ENCODE peak calls at places on chromosomes 3 and 15, in four cellular contexts. H, P, M and K are unnamed samples.

GRCh38 chr15:36004891-36005508 is 459.0 kb upstream of the DPH6 start:
- DNase-seq in M (no peak), P (no peak), H (no peak), K (no peak)

GRCh38 chr3:15486979-15487378 is 34.5 kb downstream of the COLQ start:
- DNase-seq in H (no peak), P (no peak), M (no peak), K (no peak)

GRCh38 chr3:57910988-57911387 is 97.2 kb upstream of the FLNB start:
- DNase-seq in M (no peak), P (peak), H (no peak), K (no peak)

GRCh38 chr3:127488740-127489139 is 101.8 kb downstream of the TPRA1 start:
- DNase-seq in H (no peak), P (no peak), M (no peak), K (no peak)

GRCh38 chr15:45197512-45197911 is 9.7 kb upstream of the SHF start:
- DNase-seq in M (no peak), P (no peak), H (no peak), K (no peak)

GRCh38 chr15:51283026-51283425 is 55.4 kb downstream of the CYP19A1 start:
- DNase-seq in H (no peak), M (no peak), P (no peak), K (no peak)

GRCh38 chr3:61439116-61439459 is 122.3 kb upstream of the PTPRG start:
- DNase-seq in M (no peak), P (no peak), H (no peak), K (no peak)

GRCh38 chr3:194930439-194931204 is 244.9 kb downstream of the FAM43A start:
- DNase-seq in M (peak), P (peak), H (peak), K (no peak)

GRCh38 chr3:151584603-151585002 is 123.7 kb upstream of the IGSF10 start:
- DNase-seq in P (no peak), M (no peak), H (no peak), K (no peak)

GRCh38 chr3:63912768-63913588 is 795 bp upstream of the SCAANT1 start:
- DNase-seq in P (peak), M (peak), H (peak), K (no peak)

GRCh38 chr3:156586905-156587766 is 32.2 kb upstream of the SSR3 start:
- DNase-seq in M (no peak), P (no peak), H (no peak), K (no peak)

GRCh38 chr3:66023728-66024390 is 14.9 kb downstream of the MAGI1 start:
- DNase-seq in M (no peak), P (no peak), H (peak), K (no peak)

GRCh38 chr3:23761440-23761896 is 44.3 kb upstream of the UBE2E1 start:
- DNase-seq in P (peak), H (peak), M (no peak), K (no peak)

GRCh38 chr3:9204253-9205005 is 45.0 kb downstream of the SRGAP3 start:
- DNase-seq in M (no peak), H (no peak), P (no peak), K (no peak)

GRCh38 chr15:55357774-55358173 is 38.8 kb downstream of the PIGB start:
- DNase-seq in H (peak), P (peak), M (no peak), K (no peak)

GRCh38 chr15:86082619-86083377 is 3.1 kb downstream of the AGBL1 start:
- DNase-seq in M (no peak), P (no peak), H (no peak), K (no peak)

GRCh38 chr3:151203053-151203420 is at the start of gene GPR171:
- DNase-seq in M (no peak), P (no peak), H (no peak), K (no peak)

GRCh38 chr3:98886525-98886924 is 15.0 kb downstream of the DCBLD2 start:
- DNase-seq in M (no peak), P (no peak), H (no peak), K (no peak)

GRCh38 chr15:50145451-50145872 is 26.4 kb upstream of the ATP8B4 start:
- DNase-seq in H (peak), P (peak), M (no peak), K (no peak)

GRCh38 chr3:69161587-69162196 is 39.3 kb upstream of the LMOD3 start:
- DNase-seq in P (peak), M (no peak), H (peak), K (no peak)

GRCh38 chr3:186172353-186172752 is 63.5 kb upstream of the ETV5 start:
- DNase-seq in H (no peak), M (no peak), P (no peak), K (no peak)
- TF ChIP-seq CTCF in H (no peak), M (no peak), P (no peak), K (no peak)

GRCh38 chr3:114362815-114363214 is 69.0 kb downstream of the TIGIT start:
- DNase-seq in P (peak), M (no peak), H (peak), K (no peak)
- TF ChIP-seq CTCF in P (peak), M (peak), H (peak), K (peak)

GRCh38 chr15:31573759-31574158 is 247.1 kb downstream of the KLF13 start:
- DNase-seq in M (no peak), H (no peak), P (no peak), K (no peak)

GRCh38 chr15:31570591-31570990 is 244.0 kb downstream of the KLF13 start:
- DNase-seq in P (no peak), H (no peak), M (no peak), K (no peak)

GRCh38 chr15:31574761-31575160 is 248.1 kb downstream of the KLF13 start:
- DNase-seq in H (no peak), M (no peak), P (no peak), K (no peak)

GRCh38 chr15:31569836-31570235 is 243.2 kb downstream of the KLF13 start:
- DNase-seq in M (no peak), P (no peak), H (no peak), K (no peak)

DNA sequence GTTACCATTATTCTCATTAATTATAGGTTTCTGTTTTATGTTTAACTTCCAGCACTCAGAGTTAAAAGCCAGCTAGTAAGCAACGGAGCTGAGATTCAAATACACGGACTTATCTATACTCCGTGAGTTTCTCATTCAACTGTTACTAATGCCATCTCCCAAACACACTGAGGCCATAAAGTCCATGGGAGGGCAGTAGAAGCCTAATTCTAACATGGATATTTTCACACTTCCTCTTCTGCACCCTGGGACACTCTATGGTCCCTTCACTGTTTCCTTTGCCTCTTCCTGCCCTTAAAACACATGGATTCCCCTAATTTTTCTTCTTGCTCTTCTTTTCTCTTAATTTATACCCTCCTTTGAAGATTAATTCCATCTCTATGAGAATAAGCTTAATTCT is 245.0 kb downstream of the KLF13 start:
- DNase-seq in H (no peak), M (no peak), P (peak), K (no peak)
- TF ChIP-seq CTCF in H (no peak), M (peak), P (peak), K (peak)

DNA sequence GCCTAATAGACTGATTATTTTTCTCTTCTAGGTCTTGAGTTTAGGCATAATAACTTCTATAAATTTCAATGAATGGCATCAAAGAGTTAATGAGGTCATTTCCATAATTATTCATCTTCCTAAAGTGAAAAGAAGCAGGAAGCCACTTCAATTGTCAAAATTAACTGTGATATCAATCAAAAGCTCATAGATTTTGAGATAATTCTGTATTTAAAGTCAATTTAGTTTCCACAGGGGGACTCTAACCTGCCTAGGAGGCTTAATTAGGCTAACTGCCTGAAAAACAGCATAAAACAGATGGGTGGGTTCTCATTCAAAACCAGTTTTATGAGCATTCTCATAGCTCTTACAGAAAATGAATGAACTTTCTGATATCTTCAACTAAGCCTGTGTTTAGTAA is 177.8 kb downstream of the OTOL1 start:
- DNase-seq in H (no peak), P (no peak), M (no peak), K (no peak)
- TF ChIP-seq CTCF in H (no peak), P (no peak), M (no peak), K (no peak)

GRCh38 chr15:83380682-83381081 is 66.5 kb upstream of the SH3GL3 start:
- DNase-seq in H (peak), P (peak), M (no peak), K (peak)
- TF ChIP-seq CTCF in H (peak), P (peak), M (no peak), K (peak)

GRCh38 chr15:68277605-68278344 is at the start of gene FEM1B:
- DNase-seq in P (peak), H (peak), M (peak), K (peak)

GRCh38 chr15:68279218-68279533 is 1.6 kb downstream of the FEM1B start:
- DNase-seq in P (no peak), M (no peak), H (no peak), K (no peak)

GRCh38 chr15:68277131-68277604 is 377 bp upstream of the FEM1B start:
- DNase-seq in M (no peak), P (no peak), H (peak), K (peak)

GRCh38 chr15:68279779-68280745 is 2.5 kb downstream of the FEM1B start:
- DNase-seq in M (no peak), P (no peak), H (no peak), K (no peak)

GRCh38 chr15:68278345-68279217 is 1.0 kb downstream of the FEM1B start:
- DNase-seq in P (no peak), H (peak), M (no peak), K (no peak)
- TF ChIP-seq CTCF in P (peak), H (peak), M (peak), K (peak)

DNA sequence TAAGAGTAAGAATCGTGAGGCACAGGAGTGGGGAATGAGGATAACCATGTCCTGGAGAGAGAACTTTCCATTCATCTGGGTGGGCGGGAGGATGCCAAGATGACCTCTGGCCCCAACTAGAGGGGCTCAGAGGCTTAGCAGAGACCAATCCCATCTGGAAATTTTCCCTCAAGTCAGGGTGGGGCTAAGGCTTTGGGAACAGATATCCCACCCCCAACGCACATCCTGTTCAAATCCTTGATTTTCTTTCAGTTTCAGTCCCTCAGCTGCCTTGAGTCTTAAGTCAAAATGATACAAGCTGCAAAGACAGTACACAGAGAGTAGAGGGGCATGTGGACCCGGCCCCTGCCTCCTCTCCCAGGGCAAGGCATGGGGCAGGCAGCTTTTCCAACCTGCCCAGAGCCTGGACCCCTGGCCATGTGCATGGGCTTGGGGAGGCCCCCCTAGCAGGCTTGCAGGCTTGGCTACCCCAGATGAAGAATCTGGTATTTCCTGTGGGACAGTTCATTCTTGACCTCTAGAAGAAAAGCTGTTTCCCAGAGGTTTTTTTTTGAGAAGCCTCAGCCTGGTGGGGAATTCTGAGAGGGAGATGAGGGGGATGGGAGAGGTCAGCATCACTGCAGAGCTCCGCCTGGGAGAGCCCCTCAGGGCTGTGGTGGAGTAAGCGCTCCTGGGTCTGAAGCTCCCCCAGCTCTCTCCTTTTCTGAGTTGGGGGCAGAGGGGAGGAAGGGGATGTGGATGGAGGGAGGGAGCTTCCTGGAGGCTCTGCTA is 109.7 kb upstream of the HACD2 start:
- DNase-seq in H (peak), M (no peak), P (no peak), K (no peak)
- TF ChIP-seq CTCF in H (no peak), M (no peak), P (no peak), K (no peak)

GRCh38 chr15:31035610-31036009 is 44.2 kb upstream of the MTMR10 start:
- DNase-seq in H (no peak), P (no peak), M (no peak), K (no peak)

GRCh38 chr15:31031471-31032064 is 40.1 kb upstream of the MTMR10 start:
- DNase-seq in P (peak), H (peak), M (no peak), K (no peak)

GRCh38 chr15:31032959-31033358 is 41.5 kb upstream of the MTMR10 start:
- DNase-seq in H (peak), M (no peak), P (peak), K (no peak)

GRCh38 chr15:31036783-31037182 is 45.4 kb upstream of the MTMR10 start:
- DNase-seq in M (no peak), H (no peak), P (no peak), K (no peak)

DNA sequence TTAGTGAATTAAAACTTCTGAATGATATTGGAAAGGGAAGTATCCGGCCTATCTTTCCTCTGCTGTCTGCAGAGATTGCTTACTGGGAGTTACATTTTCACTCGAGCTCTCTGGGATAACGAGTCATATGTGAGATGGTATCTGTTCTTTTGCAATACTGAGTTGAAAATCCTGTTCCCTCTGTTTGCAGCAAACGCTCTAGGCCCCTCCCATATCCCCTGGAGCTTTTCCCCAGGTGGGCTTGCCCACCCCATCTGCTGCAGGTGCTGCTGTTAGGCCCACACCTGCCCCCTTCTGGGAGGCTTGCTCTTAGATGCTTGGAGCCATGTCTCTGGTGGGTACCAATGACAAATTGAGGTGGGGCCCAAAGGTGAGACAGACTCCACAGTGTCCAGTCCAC is 42.7 kb upstream of the MTMR10 start:
- DNase-seq in M (no peak), P (no peak), H (no peak), K (no peak)
- TF ChIP-seq CTCF in M (peak), P (peak), H (no peak), K (no peak)